ENCODE peak calls at places on chromosomes 4 and X, in four cellular contexts. One of them, this sample, is unnamed.

GRCh38 chrX:46913710-46914109 is 1.5 kb downstream of the JADE3 start:
- DNase-seq in heart left ventricle: peak; percentile 29
- DNase-seq in left ventricle myocardium inferior: no peak
- DNase-seq in substantia nigra: no peak
- DNase-seq in this sample: no peak

GRCh38 chrX:120450163-120450562 is 18.9 kb downstream of the LAMP2 start:
- DNase-seq in substantia nigra: no peak
- DNase-seq in heart left ventricle: no peak
- DNase-seq in left ventricle myocardium inferior: no peak
- DNase-seq in this sample: no peak

GRCh38 chr4:47882228-47882627 is 32.2 kb downstream of the NFXL1 start:
- DNase-seq in heart left ventricle: no peak
- DNase-seq in substantia nigra: no peak
- DNase-seq in left ventricle myocardium inferior: no peak
- DNase-seq in this sample: no peak

GRCh38 chrX:154502989-154503388 is 12.6 kb upstream of the SLC10A3 start:
- DNase-seq in heart left ventricle: no peak
- DNase-seq in left ventricle myocardium inferior: no peak
- DNase-seq in substantia nigra: no peak
- DNase-seq in this sample: no peak

GRCh38 chr4:121182296-121182695 is 18.2 kb upstream of the TNIP3 start:
- DNase-seq in substantia nigra: no peak
- DNase-seq in left ventricle myocardium inferior: no peak
- DNase-seq in heart left ventricle: no peak
- DNase-seq in this sample: peak; percentile 30

GRCh38 chr4:40828661-40829060 is 78.9 kb downstream of the NSUN7 start:
- DNase-seq in substantia nigra: no peak
- DNase-seq in left ventricle myocardium inferior: no peak
- DNase-seq in heart left ventricle: no peak
- DNase-seq in this sample: no peak

GRCh38 chr4:8336412-8337075 is 67.0 kb downstream of the HTRA3 start:
- DNase-seq in left ventricle myocardium inferior: no peak
- DNase-seq in heart left ventricle: no peak
- DNase-seq in substantia nigra: no peak
- DNase-seq in this sample: no peak

GRCh38 chrX:7047951-7048350 is 99.6 kb upstream of the STS start:
- DNase-seq in left ventricle myocardium inferior: no peak
- DNase-seq in heart left ventricle: no peak
- DNase-seq in substantia nigra: no peak
- DNase-seq in this sample: no peak

GRCh38 chrX:13101439-13102139 is 57.2 kb upstream of the FAM9C start:
- DNase-seq in left ventricle myocardium inferior: peak; percentile 54
- DNase-seq in substantia nigra: no peak
- DNase-seq in heart left ventricle: peak; percentile 76
- DNase-seq in this sample: peak; percentile 67

GRCh38 chrX:126456136-126456535 is 96.5 kb downstream of the DCAF12L1 start:
- DNase-seq in left ventricle myocardium inferior: no peak
- DNase-seq in substantia nigra: no peak
- DNase-seq in heart left ventricle: no peak
- DNase-seq in this sample: no peak

DNA sequence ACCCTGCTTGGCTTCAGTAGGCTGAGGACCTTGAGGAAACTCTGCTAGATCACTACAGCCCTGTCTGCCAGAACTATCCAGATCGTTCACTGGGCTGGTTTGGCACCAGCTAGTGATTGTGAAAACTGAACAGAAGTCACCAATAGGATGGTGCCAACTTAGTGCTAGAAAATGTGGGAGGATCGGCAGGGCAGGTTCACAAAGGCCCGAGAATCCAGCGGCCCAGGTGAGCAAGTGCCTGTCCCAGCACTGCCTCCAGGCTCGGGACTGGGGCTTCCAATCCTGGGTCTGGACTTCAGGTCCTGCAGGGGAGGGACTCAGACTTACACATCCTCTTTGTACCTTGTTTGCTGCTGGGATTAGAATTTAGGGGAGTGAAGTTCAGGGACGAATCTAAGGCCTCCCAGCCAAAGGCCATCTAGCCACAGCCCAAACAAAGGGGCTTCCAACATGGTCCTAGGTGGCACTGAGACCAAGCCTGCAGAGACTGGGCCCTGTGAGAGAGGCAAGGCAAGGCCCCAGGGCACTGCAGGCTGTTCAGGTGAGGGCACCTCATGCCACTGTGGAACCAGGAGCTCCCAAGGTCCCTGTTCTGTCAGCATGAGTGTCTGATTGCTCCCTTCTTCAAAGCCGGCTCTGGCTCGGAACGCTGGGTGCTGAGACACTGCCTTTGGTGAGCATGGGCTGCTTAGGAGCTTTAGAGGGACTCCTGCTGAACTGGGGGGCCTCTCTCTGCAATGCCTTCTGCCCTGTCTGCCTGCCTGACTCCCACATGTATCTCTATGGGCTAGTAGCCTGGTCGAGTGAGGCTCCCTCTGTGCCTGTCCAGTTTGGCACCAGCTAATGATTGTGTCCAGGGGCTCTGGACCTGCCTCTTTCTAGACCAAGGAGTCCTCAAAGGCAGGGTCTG is 20.7 kb upstream of the ZNF185 start:
- DNase-seq in left ventricle myocardium inferior: no peak
- DNase-seq in substantia nigra: no peak
- DNase-seq in heart left ventricle: no peak
- DNase-seq in this sample: no peak
- H3K27ac ChIP-seq in left ventricle myocardium inferior: no peak overlapping the region
- H3K27ac ChIP-seq in substantia nigra: no peak overlapping the region
- H3K27ac ChIP-seq in heart left ventricle: no peak overlapping the region
- H3K27ac ChIP-seq in this sample: no peak overlapping the region

DNA sequence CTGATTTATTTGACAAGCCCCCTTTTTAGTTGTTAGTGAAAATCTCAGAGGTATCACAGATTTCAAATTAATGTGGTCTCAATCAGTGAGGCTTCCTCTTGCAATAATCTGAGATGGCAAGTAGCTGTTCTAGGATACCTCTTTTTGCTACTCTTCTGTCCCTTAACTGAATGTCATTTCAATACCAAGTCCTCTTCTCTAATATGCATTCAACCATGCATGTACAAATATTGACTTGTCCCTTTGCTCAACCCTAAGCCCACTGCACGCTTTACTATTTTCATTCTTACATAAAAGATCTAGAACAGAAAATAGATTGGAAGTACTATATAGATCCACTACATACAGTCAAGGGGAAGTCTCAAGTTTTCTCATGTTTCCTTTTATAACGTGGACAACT is 164.2 kb downstream of the CBR4 start:
- DNase-seq in left ventricle myocardium inferior: no peak
- DNase-seq in heart left ventricle: no peak
- DNase-seq in substantia nigra: no peak
- DNase-seq in this sample: no peak
- H3K27ac ChIP-seq in left ventricle myocardium inferior: peak overlapping the region; percentile 86
- H3K27ac ChIP-seq in heart left ventricle: no peak overlapping the region
- H3K27ac ChIP-seq in substantia nigra: no peak overlapping the region
- H3K27ac ChIP-seq in this sample: no peak overlapping the region

DNA sequence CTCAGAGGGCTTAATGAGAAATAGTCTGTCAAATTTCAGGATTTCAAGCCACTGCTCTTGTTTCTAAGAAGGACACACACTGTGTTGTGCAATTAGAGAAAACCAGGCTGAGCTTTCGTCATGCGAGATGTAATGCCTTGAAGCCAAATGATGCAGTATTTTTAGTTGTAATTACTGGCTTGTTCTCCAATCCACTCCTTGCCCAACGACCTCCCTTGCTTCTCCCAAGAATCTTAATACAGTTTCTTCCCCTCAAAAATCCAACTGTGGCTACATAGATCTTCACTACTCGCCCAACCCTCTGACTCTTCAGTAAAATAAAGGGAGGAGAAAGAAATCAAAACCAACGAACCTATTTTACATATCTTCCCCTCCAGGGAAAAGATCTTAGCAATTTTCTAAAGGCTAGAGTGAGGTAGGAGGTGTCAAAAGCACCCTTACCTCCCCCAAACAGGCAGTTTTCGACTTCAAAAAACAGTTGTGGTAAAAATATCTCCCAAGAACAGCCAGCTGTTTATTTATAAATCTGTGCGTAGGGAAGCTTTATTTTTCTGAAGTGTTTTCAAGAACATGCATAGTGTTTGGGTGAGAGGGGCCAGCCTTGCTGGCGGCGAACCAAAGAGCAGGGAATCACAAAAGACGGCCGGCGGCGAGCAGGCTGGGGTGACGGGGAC is 68.7 kb downstream of the MGST2 start:
- DNase-seq in left ventricle myocardium inferior: no peak
- DNase-seq in heart left ventricle: no peak
- DNase-seq in substantia nigra: no peak
- DNase-seq in this sample: no peak
- H3K27ac ChIP-seq in left ventricle myocardium inferior: peak overlapping the region; percentile 77
- H3K27ac ChIP-seq in heart left ventricle: peak overlapping the region; percentile 67
- H3K27ac ChIP-seq in substantia nigra: peak overlapping the region; percentile 83
- H3K27ac ChIP-seq in this sample: peak overlapping the region; percentile 10

GRCh38 chr4:184408711-184409081 is 65.7 kb downstream of the IRF2 start:
- DNase-seq in substantia nigra: no peak
- DNase-seq in left ventricle myocardium inferior: no peak
- DNase-seq in heart left ventricle: no peak
- DNase-seq in this sample: no peak

GRCh38 chr4:184409502-184409901 is 64.8 kb downstream of the IRF2 start:
- DNase-seq in left ventricle myocardium inferior: no peak
- DNase-seq in heart left ventricle: no peak
- DNase-seq in substantia nigra: no peak
- DNase-seq in this sample: no peak

GRCh38 chr4:184404047-184404446 is 70.3 kb downstream of the IRF2 start:
- DNase-seq in left ventricle myocardium inferior: no peak
- DNase-seq in substantia nigra: no peak
- DNase-seq in heart left ventricle: no peak
- DNase-seq in this sample: no peak

GRCh38 chr4:184408021-184408710 is 66.2 kb downstream of the IRF2 start:
- DNase-seq in substantia nigra: no peak
- DNase-seq in left ventricle myocardium inferior: no peak
- DNase-seq in heart left ventricle: no peak
- DNase-seq in this sample: peak; percentile 64

DNA sequence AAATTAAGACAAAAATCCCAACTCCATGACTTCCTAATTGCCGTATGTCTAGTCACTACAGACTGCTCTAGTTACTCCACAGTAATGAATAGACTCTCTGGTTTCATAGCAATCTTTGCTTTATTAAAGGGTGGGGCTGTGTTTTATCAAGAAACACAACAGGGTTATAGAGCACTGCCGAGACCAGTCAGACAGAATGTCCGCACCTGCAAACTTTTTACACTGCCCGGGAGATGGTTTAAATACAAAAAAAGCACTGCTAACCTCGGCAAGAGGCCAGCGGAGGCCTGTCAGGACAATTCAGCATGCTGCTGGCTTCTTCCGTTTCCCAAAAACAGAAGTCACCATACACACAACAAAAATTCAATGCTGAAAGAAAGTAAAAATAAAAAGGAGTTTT is 67.4 kb downstream of the IRF2 start:
- DNase-seq in left ventricle myocardium inferior: no peak
- DNase-seq in substantia nigra: no peak
- DNase-seq in heart left ventricle: peak; percentile 69
- DNase-seq in this sample: no peak
- H3K27ac ChIP-seq in left ventricle myocardium inferior: peak overlapping the region; percentile 76
- H3K27ac ChIP-seq in substantia nigra: peak overlapping the region; percentile 1
- H3K27ac ChIP-seq in heart left ventricle: peak overlapping the region; percentile 9
- H3K27ac ChIP-seq in this sample: no peak overlapping the region

GRCh38 chrX:53713987-53714579 is 27.6 kb upstream of the HUWE1 start:
- DNase-seq in substantia nigra: no peak
- DNase-seq in left ventricle myocardium inferior: no peak
- DNase-seq in heart left ventricle: no peak
- DNase-seq in this sample: no peak
- H3K27ac ChIP-seq in substantia nigra: no peak overlapping the region
- H3K27ac ChIP-seq in left ventricle myocardium inferior: no peak overlapping the region
- H3K27ac ChIP-seq in heart left ventricle: no peak overlapping the region
- H3K27ac ChIP-seq in this sample: no peak overlapping the region

GRCh38 chrX:11462136-11462535 is 168.9 kb downstream of the AMELX start:
- DNase-seq in left ventricle myocardium inferior: no peak
- DNase-seq in substantia nigra: no peak
- DNase-seq in heart left ventricle: no peak
- DNase-seq in this sample: no peak
- H3K27ac ChIP-seq in left ventricle myocardium inferior: peak overlapping the region; percentile 3
- H3K27ac ChIP-seq in substantia nigra: no peak overlapping the region
- H3K27ac ChIP-seq in heart left ventricle: no peak overlapping the region
- H3K27ac ChIP-seq in this sample: no peak overlapping the region

DNA sequence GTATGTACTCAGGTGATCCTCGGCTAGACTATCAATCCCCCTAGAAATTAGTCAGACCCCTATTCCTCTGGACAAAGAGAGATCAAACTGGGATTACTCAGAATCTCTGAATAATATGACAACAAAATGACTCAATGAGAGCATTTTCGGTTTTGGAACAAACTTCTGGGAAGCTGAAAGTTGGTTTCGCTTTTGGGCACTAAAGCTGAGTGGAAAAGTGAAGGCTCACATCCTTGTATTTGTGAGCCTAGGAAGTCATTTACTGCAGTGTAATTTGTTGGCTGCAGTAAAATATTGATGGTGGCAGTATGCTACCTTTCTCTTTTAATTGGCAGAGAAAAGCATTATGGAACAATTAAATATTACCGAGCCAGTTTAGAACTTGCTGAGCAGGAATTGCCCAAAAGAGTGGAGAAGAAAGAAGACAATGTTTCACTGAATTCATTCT is 69.4 kb downstream of the AGTR2 start:
- DNase-seq in substantia nigra: no peak
- DNase-seq in left ventricle myocardium inferior: no peak
- DNase-seq in heart left ventricle: no peak
- DNase-seq in this sample: peak; percentile 28
- H3K27ac ChIP-seq in substantia nigra: no peak overlapping the region
- H3K27ac ChIP-seq in left ventricle myocardium inferior: no peak overlapping the region
- H3K27ac ChIP-seq in heart left ventricle: no peak overlapping the region
- H3K27ac ChIP-seq in this sample: peak overlapping the region; percentile 15

This sample was measured in SJSA1.